ENCODE peak calls at places on chromosomes 1 and 21, in five cellular contexts. G, Q, V, E and U are unnamed samples.
A peak's percentile ranks its signal among the peaks of the same experiment; 100 is the strongest.

GRCh38 chr1:8970870-8971337 is 25.2 kb downstream of the CA6 start:
- DNase-seq in G (no peak), Q (no peak), V (peak; percentile 33), E (peak; percentile 29), U (peak; percentile 66)

GRCh38 chr1:203040518-203041275 is 14.4 kb downstream of the PPFIA4 start:
- DNase-seq in G (no peak), Q (no peak), V (no peak), E (no peak), U (peak; percentile 93)

GRCh38 chr1:202279806-202280205 is 61.9 kb downstream of the UBE2T start:
- DNase-seq in G (peak; percentile 23), Q (no peak), V (no peak), E (no peak), U (no peak)

GRCh38 chr21:33670076-33670475 is 27.8 kb downstream of the ITSN1 start:
- DNase-seq in G (no peak), Q (no peak), V (no peak), E (peak; percentile 25), U (peak; percentile 0)

GRCh38 chr1:182671779-182672486 is 12.5 kb downstream of the RGS8 start:
- DNase-seq in G (no peak), Q (no peak), V (no peak), E (no peak), U (no peak)

GRCh38 chr1:222369991-222370910 is 177.7 kb downstream of the HHIPL2 start:
- DNase-seq in G (peak; percentile 91), Q (no peak), V (no peak), E (no peak), U (no peak)

GRCh38 chr1:182441719-182442118 is 8.2 kb upstream of the RGSL1 start:
- DNase-seq in G (no peak), Q (no peak), V (peak; percentile 39), E (no peak), U (no peak)

GRCh38 chr1:97139512-97139911 is 417.9 kb downstream of the PTBP2 start:
- DNase-seq in G (peak; percentile 35), Q (no peak), V (no peak), E (no peak), U (no peak)

GRCh38 chr1:154198756-154199562 is 7.1 kb upstream of the TPM3 start:
- DNase-seq in G (peak; percentile 67), Q (no peak), V (peak; percentile 57), E (peak; percentile 71), U (peak; percentile 76)

GRCh38 chr21:16180613-16181012 is 450.8 kb downstream of the USP25 start:
- DNase-seq in G (no peak), Q (no peak), V (no peak), E (no peak), U (no peak)

GRCh38 chr21:36699546-36700294 is 805 bp downstream of the SIM2 start:
- DNase-seq in G (no peak), Q (no peak), V (no peak), E (no peak), U (no peak)

GRCh38 chr1:10629091-10629815 is 154.5 kb downstream of the PEX14 start:
- DNase-seq in G (no peak), Q (no peak), V (no peak), E (no peak), U (no peak)

GRCh38 chr1:52454779-52455178 is 50.4 kb downstream of the PRPF38A start:
- DNase-seq in G (no peak), Q (no peak), V (no peak), E (no peak), U (no peak)

GRCh38 chr1:72724951-72725863 is 442.9 kb upstream of the NEGR1 start:
- DNase-seq in G (no peak), Q (no peak), V (no peak), E (peak; percentile 2), U (no peak)

GRCh38 chr1:24437631-24438396 is 22.2 kb downstream of the NIPAL3 start:
- DNase-seq in G (peak; percentile 9), Q (no peak), V (no peak), E (no peak), U (no peak)

GRCh38 chr1:87389546-87389945 is 60.9 kb downstream of the LMO4 start:
- DNase-seq in G (no peak), Q (no peak), V (no peak), E (no peak), U (no peak)

GRCh38 chr1:19405761-19406481 is 79.4 kb downstream of the CAPZB start:
- DNase-seq in G (peak; percentile 37), Q (peak; percentile 67), V (no peak), E (no peak), U (no peak)

GRCh38 chr21:45990741-45991605 is 9.4 kb downstream of the COL6A1 start:
- DNase-seq in G (no peak), Q (no peak), V (no peak), E (peak; percentile 34), U (no peak)

GRCh38 chr1:180610556-180611015 is 21.2 kb upstream of the XPR1 start:
- DNase-seq in G (no peak), Q (no peak), V (no peak), E (no peak), U (no peak)

GRCh38 chr1:201088901-201089525 is 23.2 kb downstream of the CACNA1S start:
- DNase-seq in G (no peak), Q (no peak), V (no peak), E (no peak), U (no peak)

GRCh38 chr1:156475568-156476500 is 24.7 kb downstream of the MEF2D start:
- DNase-seq in G (no peak), Q (peak; percentile 79), V (no peak), E (no peak), U (no peak)

GRCh38 chr1:22489823-22490222 is 38.2 kb downstream of the ZBTB40 start:
- DNase-seq in G (no peak), Q (no peak), V (no peak), E (peak; percentile 72), U (no peak)

GRCh38 chr1:51156752-51157151 is 54.7 kb downstream of the C1orf185 start:
- DNase-seq in G (no peak), Q (no peak), V (peak; percentile 16), E (no peak), U (no peak)

GRCh38 chr1:26602378-26602959 is 72.9 kb downstream of the RPS6KA1 start:
- DNase-seq in G (peak; percentile 68), Q (peak; percentile 30), V (peak; percentile 77), E (peak; percentile 74), U (peak; percentile 62)

GRCh38 chr1:28096210-28097099 is 8.0 kb upstream of the EYA3 start:
- DNase-seq in G (no peak), Q (no peak), V (no peak), E (peak; percentile 51), U (no peak)

GRCh38 chr1:53899206-53899628 is 5.2 kb downstream of the DIO1 start:
- DNase-seq in G (peak; percentile 87), Q (peak; percentile 56), V (no peak), E (no peak), U (no peak)

GRCh38 chr1:78607334-78607927 is 12.8 kb upstream of the IFI44L start:
- DNase-seq in G (peak; percentile 61), Q (peak; percentile 19), V (peak; percentile 38), E (peak; percentile 23), U (peak; percentile 59)

GRCh38 chr1:151047925-151048644 is 534 bp downstream of the C1orf56 start:
- DNase-seq in G (peak; percentile 63), Q (no peak), V (peak; percentile 84), E (peak; percentile 77), U (peak; percentile 39)
- TF ChIP-seq CTCF in G (no peak), Q (peak; percentile 51), V (peak; percentile 68), E (peak; percentile 46), U (peak; percentile 54)

DNA sequence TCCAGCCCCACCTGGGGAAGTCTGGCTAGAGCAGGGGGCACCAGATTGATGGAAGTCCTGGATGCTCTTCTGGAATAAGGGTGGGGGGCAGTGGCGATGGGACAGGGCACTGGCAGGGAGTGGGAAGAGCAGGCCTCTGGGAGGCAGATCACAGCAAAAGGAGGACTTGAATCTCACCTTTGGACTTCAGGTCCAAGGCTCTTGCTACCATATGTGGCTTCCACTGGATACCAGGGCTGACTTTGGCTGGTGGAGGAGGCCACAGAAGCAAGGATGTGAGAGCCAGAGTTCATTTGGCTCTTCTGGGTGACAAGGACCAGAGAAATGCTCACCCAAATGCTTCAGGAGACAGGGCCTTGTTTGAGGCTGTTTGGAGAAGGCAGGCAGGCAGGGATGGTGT is 16.0 kb upstream of the SYNC start:
- DNase-seq in G (no peak), Q (no peak), V (no peak), E (no peak), U (no peak)
- TF ChIP-seq CTCF in G (no peak), Q (no peak), V (no peak), E (no peak), U (no peak)

DNA sequence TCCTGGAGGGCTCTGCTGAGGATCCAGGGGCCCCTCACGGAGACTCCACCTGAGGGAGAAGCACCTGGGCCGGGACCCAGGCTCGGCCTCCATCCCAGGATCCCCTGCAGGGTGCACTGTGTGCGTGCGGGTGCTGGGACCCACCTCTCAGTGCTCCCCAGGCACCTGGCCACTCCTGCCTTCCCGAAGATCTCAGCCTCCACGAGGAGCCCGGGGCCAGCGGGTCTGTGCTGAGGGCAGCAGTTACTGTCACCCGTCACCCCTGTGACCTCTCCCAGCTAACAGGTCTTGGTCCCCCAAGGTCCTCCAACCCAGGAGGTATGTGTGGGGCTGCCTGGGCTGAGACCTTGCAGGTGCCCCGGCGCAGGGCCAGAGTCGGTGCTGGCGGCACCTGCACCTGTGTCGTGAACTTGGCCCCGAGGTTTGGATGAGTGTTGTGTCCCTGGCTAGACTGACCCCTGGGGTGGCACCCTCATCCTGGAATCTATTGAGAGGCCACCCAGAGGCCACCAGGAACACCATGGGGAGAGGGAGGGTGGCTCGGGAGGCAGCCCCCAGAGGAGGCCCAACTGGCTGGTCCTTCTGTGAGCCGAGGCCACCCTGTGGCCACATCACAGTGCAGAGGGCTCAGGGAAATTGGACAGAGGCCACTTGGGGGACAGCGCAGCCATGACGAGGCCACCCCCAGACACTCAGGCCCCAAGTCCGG is 17.6 kb downstream of the MORN1 start:
- DNase-seq in G (no peak), Q (no peak), V (no peak), E (no peak), U (no peak)
- TF ChIP-seq CTCF in G (peak; percentile 20), Q (no peak), V (no peak), E (no peak), U (no peak)

DNA sequence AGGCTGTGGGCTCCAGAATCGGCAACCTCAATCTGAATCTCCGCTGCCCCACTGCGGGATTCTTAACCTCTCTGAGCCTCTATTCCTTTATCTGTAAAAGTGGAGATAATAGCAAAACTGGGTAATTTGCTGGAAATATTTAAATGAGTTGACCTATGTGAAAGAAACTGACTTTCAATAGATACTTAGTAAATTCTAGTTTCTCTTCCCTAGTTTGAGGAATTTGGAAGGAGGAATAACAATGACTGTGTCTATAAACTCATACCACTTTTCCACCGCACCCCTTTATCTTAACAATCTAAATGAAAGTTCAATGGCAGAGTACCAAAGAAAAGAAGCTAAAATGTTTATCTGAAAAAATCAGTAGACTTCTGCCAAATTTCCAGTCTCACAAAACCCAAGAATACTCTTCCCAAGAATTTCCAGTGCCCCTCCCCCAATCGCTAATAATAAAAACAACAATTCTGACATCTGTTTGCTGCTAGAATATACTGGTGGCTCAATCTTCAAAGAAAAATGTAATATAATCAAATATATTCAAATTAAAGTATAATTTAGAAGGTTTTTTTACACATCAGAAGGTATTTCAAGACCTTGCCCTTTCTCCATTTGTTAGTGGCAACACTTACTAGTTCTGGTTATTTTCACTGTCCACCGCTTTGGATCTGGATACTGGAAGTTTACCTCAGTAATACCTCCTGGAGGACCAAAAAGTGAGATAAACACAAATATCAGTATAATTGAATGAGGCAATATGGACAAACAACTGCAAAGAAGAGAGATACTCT is 171.2 kb downstream of the LTN1 start:
- DNase-seq in G (no peak), Q (no peak), V (no peak), E (no peak), U (no peak)
- TF ChIP-seq CTCF in G (no peak), Q (no peak), V (no peak), E (no peak), U (no peak)